ENCODE peak calls at places on chromosome 20, in eight cellular contexts. One of them, this sample, is unnamed.

GRCh38 chr20:53738039-53738944 is 144.7 kb upstream of the ZNF217 start:
- DNase-seq in T-helper 1 cell: no peak
- DNase-seq in glutamatergic neuron: peak
- DNase-seq in smooth muscle cell of the brain vasculature: peak
- DNase-seq in AG08395: peak
- DNase-seq in left ventricle myocardium superior: peak
- DNase-seq in nephron progenitor cell: peak
- DNase-seq in mucosa of descending colon: peak
- DNase-seq in this sample: no peak

GRCh38 chr20:41183391-41183790 is 46.0 kb downstream of the PLCG1 start:
- DNase-seq in T-helper 1 cell: no peak
- DNase-seq in glutamatergic neuron: no peak
- DNase-seq in smooth muscle cell of the brain vasculature: no peak
- DNase-seq in AG08395: no peak
- DNase-seq in left ventricle myocardium superior: no peak
- DNase-seq in nephron progenitor cell: no peak
- DNase-seq in mucosa of descending colon: no peak
- DNase-seq in this sample: no peak

GRCh38 chr20:25285091-25285647 is 37.3 kb downstream of the PYGB start:
- DNase-seq in T-helper 1 cell: no peak
- DNase-seq in glutamatergic neuron: peak
- DNase-seq in smooth muscle cell of the brain vasculature: no peak
- DNase-seq in AG08395: no peak
- DNase-seq in left ventricle myocardium superior: peak
- DNase-seq in nephron progenitor cell: no peak
- DNase-seq in mucosa of descending colon: peak
- DNase-seq in this sample: no peak

GRCh38 chr20:16970751-16971150 is 222.6 kb downstream of the OTOR start:
- DNase-seq in T-helper 1 cell: no peak
- DNase-seq in glutamatergic neuron: no peak
- DNase-seq in smooth muscle cell of the brain vasculature: no peak
- DNase-seq in AG08395: no peak
- DNase-seq in left ventricle myocardium superior: no peak
- DNase-seq in nephron progenitor cell: no peak
- DNase-seq in mucosa of descending colon: no peak
- DNase-seq in this sample: no peak

GRCh38 chr20:38141154-38141888 is 23.7 kb downstream of the TGM2 start:
- DNase-seq in T-helper 1 cell: no peak
- DNase-seq in glutamatergic neuron: no peak
- DNase-seq in smooth muscle cell of the brain vasculature: no peak
- DNase-seq in AG08395: no peak
- DNase-seq in left ventricle myocardium superior: peak
- DNase-seq in nephron progenitor cell: no peak
- DNase-seq in mucosa of descending colon: peak
- DNase-seq in this sample: no peak

GRCh38 chr20:26208296-26209091 is 511.8 kb upstream of the ZNF337 start:
- DNase-seq in T-helper 1 cell: peak
- DNase-seq in glutamatergic neuron: peak
- DNase-seq in smooth muscle cell of the brain vasculature: no peak
- DNase-seq in AG08395: peak
- DNase-seq in left ventricle myocardium superior: no peak
- DNase-seq in nephron progenitor cell: peak
- DNase-seq in mucosa of descending colon: no peak
- DNase-seq in this sample: no peak

GRCh38 chr20:38892091-38892981 is 33.9 kb upstream of the FAM83D start:
- DNase-seq in T-helper 1 cell: no peak
- DNase-seq in glutamatergic neuron: no peak
- DNase-seq in smooth muscle cell of the brain vasculature: no peak
- DNase-seq in AG08395: no peak
- DNase-seq in left ventricle myocardium superior: no peak
- DNase-seq in nephron progenitor cell: no peak
- DNase-seq in mucosa of descending colon: no peak
- DNase-seq in this sample: no peak

GRCh38 chr20:51636123-51636522 is 93.6 kb upstream of the NFATC2 start:
- DNase-seq in T-helper 1 cell: peak
- DNase-seq in glutamatergic neuron: no peak
- DNase-seq in smooth muscle cell of the brain vasculature: no peak
- DNase-seq in AG08395: no peak
- DNase-seq in left ventricle myocardium superior: no peak
- DNase-seq in nephron progenitor cell: no peak
- DNase-seq in mucosa of descending colon: no peak
- DNase-seq in this sample: no peak

GRCh38 chr20:42915081-42915480 is 274.6 kb downstream of the PTPRT start:
- DNase-seq in T-helper 1 cell: no peak
- DNase-seq in glutamatergic neuron: no peak
- DNase-seq in smooth muscle cell of the brain vasculature: no peak
- DNase-seq in AG08395: no peak
- DNase-seq in left ventricle myocardium superior: no peak
- DNase-seq in nephron progenitor cell: no peak
- DNase-seq in mucosa of descending colon: no peak
- DNase-seq in this sample: no peak

GRCh38 chr20:56504373-56505005 is 20.1 kb upstream of the FAM209A start:
- DNase-seq in T-helper 1 cell: peak
- DNase-seq in glutamatergic neuron: peak
- DNase-seq in smooth muscle cell of the brain vasculature: no peak
- DNase-seq in AG08395: peak
- DNase-seq in left ventricle myocardium superior: no peak
- DNase-seq in nephron progenitor cell: peak
- DNase-seq in mucosa of descending colon: no peak
- DNase-seq in this sample: no peak

GRCh38 chr20:63106765-63107448 is 100.1 kb upstream of the BHLHE23 start:
- DNase-seq in T-helper 1 cell: no peak
- DNase-seq in glutamatergic neuron: no peak
- DNase-seq in smooth muscle cell of the brain vasculature: no peak
- DNase-seq in AG08395: no peak
- DNase-seq in left ventricle myocardium superior: peak
- DNase-seq in nephron progenitor cell: no peak
- DNase-seq in mucosa of descending colon: peak
- DNase-seq in this sample: no peak

GRCh38 chr20:64271636-64272035 is 16.1 kb downstream of the PCMTD2 start:
- DNase-seq in T-helper 1 cell: no peak
- DNase-seq in glutamatergic neuron: no peak
- DNase-seq in smooth muscle cell of the brain vasculature: no peak
- DNase-seq in AG08395: no peak
- DNase-seq in left ventricle myocardium superior: no peak
- DNase-seq in nephron progenitor cell: no peak
- DNase-seq in mucosa of descending colon: no peak
- DNase-seq in this sample: no peak

GRCh38 chr20:47304287-47304686 is 52.2 kb downstream of the ZMYND8 start:
- DNase-seq in T-helper 1 cell: no peak
- DNase-seq in glutamatergic neuron: no peak
- DNase-seq in smooth muscle cell of the brain vasculature: no peak
- DNase-seq in AG08395: no peak
- DNase-seq in left ventricle myocardium superior: no peak
- DNase-seq in nephron progenitor cell: no peak
- DNase-seq in mucosa of descending colon: no peak
- DNase-seq in this sample: peak

GRCh38 chr20:49987015-49987867 is 4.5 kb downstream of the SNAI1 start:
- DNase-seq in T-helper 1 cell: no peak
- DNase-seq in glutamatergic neuron: no peak
- DNase-seq in smooth muscle cell of the brain vasculature: no peak
- DNase-seq in AG08395: peak
- DNase-seq in left ventricle myocardium superior: no peak
- DNase-seq in nephron progenitor cell: no peak
- DNase-seq in mucosa of descending colon: no peak
- DNase-seq in this sample: no peak

GRCh38 chr20:41387433-41387832 is 20.8 kb upstream of the EMILIN3 start:
- DNase-seq in T-helper 1 cell: no peak
- DNase-seq in glutamatergic neuron: no peak
- DNase-seq in smooth muscle cell of the brain vasculature: peak
- DNase-seq in AG08395: no peak
- DNase-seq in left ventricle myocardium superior: peak
- DNase-seq in nephron progenitor cell: peak
- DNase-seq in mucosa of descending colon: no peak
- DNase-seq in this sample: no peak

GRCh38 chr20:7627734-7628663 is 312.3 kb downstream of the HAO1 start:
- DNase-seq in T-helper 1 cell: no peak
- DNase-seq in glutamatergic neuron: no peak
- DNase-seq in smooth muscle cell of the brain vasculature: no peak
- DNase-seq in AG08395: peak
- DNase-seq in left ventricle myocardium superior: no peak
- DNase-seq in nephron progenitor cell: no peak
- DNase-seq in mucosa of descending colon: no peak
- DNase-seq in this sample: peak

GRCh38 chr20:46056970-46057855 is 28.2 kb downstream of the SLC12A5 start:
- DNase-seq in T-helper 1 cell: no peak
- DNase-seq in glutamatergic neuron: no peak
- DNase-seq in smooth muscle cell of the brain vasculature: no peak
- DNase-seq in AG08395: peak
- DNase-seq in left ventricle myocardium superior: peak
- DNase-seq in nephron progenitor cell: peak
- DNase-seq in mucosa of descending colon: peak
- DNase-seq in this sample: peak

GRCh38 chr20:49171928-49172327 is 16.2 kb downstream of the STAU1 start:
- DNase-seq in T-helper 1 cell: no peak
- DNase-seq in glutamatergic neuron: no peak
- DNase-seq in smooth muscle cell of the brain vasculature: no peak
- DNase-seq in AG08395: no peak
- DNase-seq in left ventricle myocardium superior: no peak
- DNase-seq in nephron progenitor cell: no peak
- DNase-seq in mucosa of descending colon: no peak
- DNase-seq in this sample: no peak

GRCh38 chr20:50521709-50522674 is 11.8 kb downstream of the PTPN1 start:
- DNase-seq in T-helper 1 cell: no peak
- DNase-seq in glutamatergic neuron: no peak
- DNase-seq in smooth muscle cell of the brain vasculature: no peak
- DNase-seq in AG08395: no peak
- DNase-seq in left ventricle myocardium superior: no peak
- DNase-seq in nephron progenitor cell: no peak
- DNase-seq in mucosa of descending colon: no peak
- DNase-seq in this sample: no peak

GRCh38 chr20:47150403-47151152 is 205.9 kb downstream of the ZMYND8 start:
- DNase-seq in T-helper 1 cell: peak
- DNase-seq in glutamatergic neuron: peak
- DNase-seq in smooth muscle cell of the brain vasculature: peak
- DNase-seq in AG08395: peak
- DNase-seq in left ventricle myocardium superior: peak
- DNase-seq in nephron progenitor cell: peak
- DNase-seq in mucosa of descending colon: peak
- DNase-seq in this sample: peak